ENCODE peak calls at places on chromosomes 11 and 22, in eight cellular contexts. One of them, this sample, is unnamed.

GRCh38 chr22:44955102-44955501 is 54.7 kb downstream of the PHF21B start:
- DNase-seq in pancreas: no peak
- DNase-seq in lower leg skin: no peak
- DNase-seq in HFF-Myc: no peak
- DNase-seq in tibial artery: no peak
- DNase-seq in heart left ventricle: no peak
- DNase-seq in sigmoid colon: no peak
- DNase-seq in K562: no peak
- DNase-seq in this sample: no peak

GRCh38 chr11:33039274-33040126 is at the start of gene TCP11L1:
- DNase-seq in HFF-Myc: peak; percentile 76
- DNase-seq in tibial artery: peak; percentile 93
- DNase-seq in lower leg skin: peak; percentile 91
- DNase-seq in heart left ventricle: peak; percentile 95
- DNase-seq in K562: peak; percentile 88
- DNase-seq in sigmoid colon: peak; percentile 96
- DNase-seq in pancreas: peak; percentile 59
- DNase-seq in this sample: peak; percentile 86

GRCh38 chr22:20295262-20296064 is 24.4 kb downstream of the DGCR6L start:
- DNase-seq in tibial artery: no peak
- DNase-seq in K562: peak; percentile 51
- DNase-seq in sigmoid colon: no peak
- DNase-seq in pancreas: no peak
- DNase-seq in HFF-Myc: no peak
- DNase-seq in lower leg skin: no peak
- DNase-seq in heart left ventricle: no peak
- DNase-seq in this sample: no peak

GRCh38 chr11:117146521-117146920 is 2.4 kb downstream of the PAFAH1B2 start:
- DNase-seq in sigmoid colon: no peak
- DNase-seq in pancreas: no peak
- DNase-seq in heart left ventricle: no peak
- DNase-seq in tibial artery: no peak
- DNase-seq in HFF-Myc: no peak
- DNase-seq in lower leg skin: no peak
- DNase-seq in K562: no peak
- DNase-seq in this sample: peak; percentile 30

GRCh38 chr11:405323-405975 is 9.3 kb downstream of the SIGIRR start:
- DNase-seq in sigmoid colon: peak; percentile 74
- DNase-seq in pancreas: no peak
- DNase-seq in K562: no peak
- DNase-seq in lower leg skin: no peak
- DNase-seq in tibial artery: peak; percentile 55
- DNase-seq in HFF-Myc: no peak
- DNase-seq in heart left ventricle: peak; percentile 37
- DNase-seq in this sample: no peak

GRCh38 chr11:288328-289144 is at the start of gene PGGHG:
- DNase-seq in tibial artery: peak; percentile 68
- DNase-seq in heart left ventricle: peak; percentile 88
- DNase-seq in HFF-Myc: no peak
- DNase-seq in sigmoid colon: peak; percentile 87
- DNase-seq in lower leg skin: no peak
- DNase-seq in K562: no peak
- DNase-seq in pancreas: peak; percentile 84
- DNase-seq in this sample: peak; percentile 78

GRCh38 chr11:66339686-66340483 is 3.7 kb upstream of the RIN1 start:
- DNase-seq in pancreas: no peak
- DNase-seq in sigmoid colon: peak; percentile 55
- DNase-seq in lower leg skin: no peak
- DNase-seq in tibial artery: peak; percentile 13
- DNase-seq in HFF-Myc: no peak
- DNase-seq in K562: no peak
- DNase-seq in heart left ventricle: no peak
- DNase-seq in this sample: no peak

GRCh38 chr11:69300124-69301032 is 6.4 kb downstream of the MYEOV start:
- DNase-seq in K562: peak; percentile 39
- DNase-seq in tibial artery: no peak
- DNase-seq in lower leg skin: peak; percentile 78
- DNase-seq in sigmoid colon: no peak
- DNase-seq in heart left ventricle: no peak
- DNase-seq in pancreas: no peak
- DNase-seq in HFF-Myc: no peak
- DNase-seq in this sample: peak; percentile 79

GRCh38 chr22:45884201-45885067 is 92.5 kb downstream of the WNT7B start:
- DNase-seq in lower leg skin: no peak
- DNase-seq in pancreas: no peak
- DNase-seq in tibial artery: no peak
- DNase-seq in heart left ventricle: no peak
- DNase-seq in K562: no peak
- DNase-seq in HFF-Myc: no peak
- DNase-seq in sigmoid colon: peak; percentile 58
- DNase-seq in this sample: no peak

GRCh38 chr11:95360382-95360781 is 129.4 kb upstream of the SESN3 start:
- DNase-seq in heart left ventricle: no peak
- DNase-seq in tibial artery: no peak
- DNase-seq in pancreas: no peak
- DNase-seq in lower leg skin: no peak
- DNase-seq in sigmoid colon: no peak
- DNase-seq in HFF-Myc: no peak
- DNase-seq in K562: no peak
- DNase-seq in this sample: no peak

GRCh38 chr11:94768602-94769511 is 701 bp downstream of the AMOTL1 start:
- DNase-seq in lower leg skin: no peak
- DNase-seq in pancreas: peak; percentile 49
- DNase-seq in sigmoid colon: peak; percentile 73
- DNase-seq in heart left ventricle: peak; percentile 65
- DNase-seq in HFF-Myc: no peak
- DNase-seq in tibial artery: peak; percentile 33
- DNase-seq in K562: peak; percentile 55
- DNase-seq in this sample: no peak

GRCh38 chr22:44931077-44931540 is 78.7 kb downstream of the PHF21B start:
- DNase-seq in tibial artery: no peak
- DNase-seq in lower leg skin: no peak
- DNase-seq in heart left ventricle: peak; percentile 75
- DNase-seq in sigmoid colon: no peak
- DNase-seq in pancreas: no peak
- DNase-seq in K562: no peak
- DNase-seq in HFF-Myc: peak; percentile 2
- DNase-seq in this sample: peak; percentile 6

GRCh38 chr11:62792193-62792575 is 378 bp upstream of the TMEM223 start:
- DNase-seq in sigmoid colon: peak; percentile 81
- DNase-seq in heart left ventricle: peak; percentile 48
- DNase-seq in tibial artery: no peak
- DNase-seq in K562: no peak
- DNase-seq in HFF-Myc: no peak
- DNase-seq in pancreas: no peak
- DNase-seq in lower leg skin: no peak
- DNase-seq in this sample: no peak

GRCh38 chr22:42895087-42895486 is 38.0 kb upstream of the ARFGAP3 start:
- DNase-seq in pancreas: no peak
- DNase-seq in K562: no peak
- DNase-seq in sigmoid colon: no peak
- DNase-seq in heart left ventricle: no peak
- DNase-seq in tibial artery: no peak
- DNase-seq in HFF-Myc: no peak
- DNase-seq in lower leg skin: no peak
- DNase-seq in this sample: no peak

GRCh38 chr11:66181632-66182345 is 86.7 kb upstream of the RAB1B start:
- DNase-seq in K562: no peak
- DNase-seq in pancreas: no peak
- DNase-seq in tibial artery: no peak
- DNase-seq in heart left ventricle: no peak
- DNase-seq in HFF-Myc: no peak
- DNase-seq in lower leg skin: no peak
- DNase-seq in sigmoid colon: no peak
- DNase-seq in this sample: no peak

GRCh38 chr11:32233276-32233675 is 142.4 kb downstream of the RCN1 start:
- DNase-seq in sigmoid colon: no peak
- DNase-seq in pancreas: no peak
- DNase-seq in K562: no peak
- DNase-seq in heart left ventricle: no peak
- DNase-seq in lower leg skin: no peak
- DNase-seq in HFF-Myc: no peak
- DNase-seq in tibial artery: no peak
- DNase-seq in this sample: no peak

GRCh38 chr11:14373941-14374646 is 15.1 kb upstream of the RRAS2 start:
- DNase-seq in lower leg skin: no peak
- DNase-seq in tibial artery: peak; percentile 73
- DNase-seq in heart left ventricle: peak; percentile 46
- DNase-seq in pancreas: no peak
- DNase-seq in K562: no peak
- DNase-seq in sigmoid colon: peak; percentile 69
- DNase-seq in HFF-Myc: no peak
- DNase-seq in this sample: peak; percentile 85

GRCh38 chr11:128658499-128658898 is 35.4 kb upstream of the FLI1 start:
- DNase-seq in lower leg skin: no peak
- DNase-seq in heart left ventricle: no peak
- DNase-seq in pancreas: no peak
- DNase-seq in tibial artery: no peak
- DNase-seq in K562: no peak
- DNase-seq in HFF-Myc: no peak
- DNase-seq in sigmoid colon: no peak
- DNase-seq in this sample: no peak

GRCh38 chr11:130403301-130403804 is 25.1 kb downstream of the ADAMTS8 start:
- DNase-seq in pancreas: no peak
- DNase-seq in HFF-Myc: no peak
- DNase-seq in K562: no peak
- DNase-seq in tibial artery: peak; percentile 57
- DNase-seq in lower leg skin: peak; percentile 20
- DNase-seq in sigmoid colon: peak; percentile 91
- DNase-seq in heart left ventricle: peak; percentile 68
- DNase-seq in this sample: peak; percentile 90

GRCh38 chr11:94028436-94028835 is 7.3 kb downstream of the HEPHL1 start:
- DNase-seq in heart left ventricle: no peak
- DNase-seq in tibial artery: no peak
- DNase-seq in lower leg skin: peak; percentile 14
- DNase-seq in sigmoid colon: no peak
- DNase-seq in HFF-Myc: peak; percentile 4
- DNase-seq in pancreas: no peak
- DNase-seq in K562: no peak
- DNase-seq in this sample: peak; percentile 40

DNA sequence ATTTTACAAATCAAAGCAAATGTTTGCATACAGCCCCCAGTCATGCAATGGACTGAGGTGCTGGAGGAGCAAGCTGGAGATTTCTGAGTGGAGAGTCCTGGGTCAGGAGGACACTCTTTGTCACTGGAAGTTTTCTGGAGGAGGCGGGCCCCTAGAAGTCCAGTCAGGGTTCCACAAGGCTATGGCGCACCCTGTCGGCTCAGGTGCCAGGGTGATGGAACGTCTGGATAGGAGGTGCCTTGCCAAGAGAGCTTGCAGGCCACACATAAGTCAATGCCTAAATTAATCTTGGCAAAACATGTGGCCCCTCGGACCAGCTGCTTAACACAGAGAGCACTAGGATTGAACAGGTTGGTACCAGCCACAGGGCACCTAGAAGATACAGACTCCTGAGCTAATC is 174.7 kb upstream of the CADM1 start:
- DNase-seq in tibial artery: no peak
- DNase-seq in lower leg skin: no peak
- DNase-seq in pancreas: no peak
- DNase-seq in sigmoid colon: no peak
- DNase-seq in heart left ventricle: no peak
- DNase-seq in HFF-Myc: no peak
- DNase-seq in K562: no peak
- DNase-seq in this sample: no peak
- TF ChIP-seq CTCF in tibial artery: no peak
- TF ChIP-seq CTCF in lower leg skin: no peak
- TF ChIP-seq CTCF in pancreas: no peak
- TF ChIP-seq CTCF in sigmoid colon: no peak
- TF ChIP-seq CTCF in heart left ventricle: peak; percentile 50
- TF ChIP-seq CTCF in HFF-Myc: no peak
- TF ChIP-seq CTCF in K562: no peak
- TF ChIP-seq CTCF in this sample: no peak

DNA sequence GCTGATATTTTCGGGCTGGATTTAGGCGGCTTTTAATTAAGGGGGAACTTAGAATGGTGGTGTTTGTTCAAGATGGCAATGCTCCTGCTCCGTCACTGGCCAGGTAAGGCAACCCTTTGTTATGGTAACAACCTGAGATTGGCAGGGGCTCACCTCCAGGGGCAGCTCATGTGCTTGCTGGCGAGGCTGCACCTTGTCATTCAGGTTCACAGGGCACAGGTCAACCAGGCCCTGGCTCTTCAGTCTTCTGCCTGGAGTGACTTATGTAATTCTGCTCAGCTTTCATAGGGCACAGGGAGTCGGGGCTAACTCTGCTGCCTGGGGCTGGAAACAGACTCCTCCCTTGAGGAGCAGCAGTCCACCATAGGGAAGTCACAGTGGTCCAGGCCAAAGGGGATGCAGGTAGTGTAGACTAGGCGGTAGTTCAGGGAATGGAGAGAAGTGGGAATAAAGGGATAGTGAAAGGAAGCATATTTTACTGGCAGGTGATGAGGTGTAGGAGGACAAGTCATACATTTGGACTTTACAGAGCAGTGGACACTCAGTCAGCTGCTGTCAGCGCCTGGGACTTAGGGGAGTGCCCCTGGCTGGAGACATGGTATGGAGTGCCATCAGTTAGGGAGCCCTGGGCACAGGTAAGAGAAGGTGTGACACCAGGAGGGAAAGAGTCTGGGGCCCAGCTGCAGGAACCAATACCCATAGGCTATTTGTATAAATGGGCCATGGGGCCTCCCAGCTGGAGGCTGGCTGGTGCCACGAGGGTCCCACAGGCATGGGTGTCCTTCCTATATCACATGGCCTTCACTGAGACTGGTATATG is 1.3 kb upstream of the MIF start:
- DNase-seq in sigmoid colon: peak; percentile 65
- DNase-seq in K562: no peak
- DNase-seq in heart left ventricle: no peak
- DNase-seq in HFF-Myc: no peak
- DNase-seq in lower leg skin: no peak
- DNase-seq in pancreas: no peak
- DNase-seq in tibial artery: no peak
- DNase-seq in this sample: no peak
- H3K4me3 ChIP-seq in sigmoid colon: no peak overlapping the region
- H3K4me3 ChIP-seq in K562: no peak overlapping the region
- H3K4me3 ChIP-seq in heart left ventricle: no peak overlapping the region
- H3K4me3 ChIP-seq in HFF-Myc: no peak overlapping the region
- H3K4me3 ChIP-seq in lower leg skin: no peak overlapping the region
- H3K4me3 ChIP-seq in pancreas: no peak overlapping the region
- H3K4me3 ChIP-seq in tibial artery: no peak overlapping the region
- H3K4me3 ChIP-seq in this sample: no peak overlapping the region

GRCh38 chr22:17748555-17749353 is 25.5 kb downstream of the BID start:
- DNase-seq in K562: peak; percentile 51
- DNase-seq in tibial artery: no peak
- DNase-seq in lower leg skin: no peak
- DNase-seq in sigmoid colon: no peak
- DNase-seq in HFF-Myc: no peak
- DNase-seq in pancreas: no peak
- DNase-seq in heart left ventricle: no peak
- DNase-seq in this sample: no peak
- TF ChIP-seq CTCF in K562: peak; percentile 44
- TF ChIP-seq CTCF in tibial artery: no peak
- TF ChIP-seq CTCF in lower leg skin: no peak
- TF ChIP-seq CTCF in sigmoid colon: no peak
- TF ChIP-seq CTCF in HFF-Myc: no peak
- TF ChIP-seq CTCF in pancreas: no peak
- TF ChIP-seq CTCF in heart left ventricle: peak; percentile 34
- TF ChIP-seq CTCF in this sample: no peak

GRCh38 chr11:82960779-82961143 is 59.2 kb downstream of the DDIAS start:
- DNase-seq in pancreas: no peak
- DNase-seq in sigmoid colon: no peak
- DNase-seq in heart left ventricle: no peak
- DNase-seq in K562: no peak
- DNase-seq in tibial artery: no peak
- DNase-seq in lower leg skin: no peak
- DNase-seq in HFF-Myc: no peak
- DNase-seq in this sample: no peak

GRCh38 chr11:82960000-82960778 is 58.7 kb downstream of the DDIAS start:
- DNase-seq in pancreas: no peak
- DNase-seq in tibial artery: no peak
- DNase-seq in lower leg skin: no peak
- DNase-seq in sigmoid colon: no peak
- DNase-seq in K562: no peak
- DNase-seq in heart left ventricle: no peak
- DNase-seq in HFF-Myc: no peak
- DNase-seq in this sample: no peak
- H3K4me3 ChIP-seq in pancreas: no peak overlapping the region
- H3K4me3 ChIP-seq in tibial artery: no peak overlapping the region
- H3K4me3 ChIP-seq in lower leg skin: no peak overlapping the region
- H3K4me3 ChIP-seq in sigmoid colon: no peak overlapping the region
- H3K4me3 ChIP-seq in K562: no peak overlapping the region
- H3K4me3 ChIP-seq in heart left ventricle: no peak overlapping the region
- H3K4me3 ChIP-seq in HFF-Myc: no peak overlapping the region
- H3K4me3 ChIP-seq in this sample: no peak overlapping the region

This sample was measured in foreskin fibroblast.